ENCODE peak calls at places on chromosome 5, in five cellular contexts. A, L, B, Z and I are unnamed samples. For H3K4me1, the result is how much of the 10 kb centered on the place peaks cover.

GRCh38 chr5:65059681-65060598 is 291.2 kb downstream of the CWC27 start:
- DNase-seq in A (no peak), L (no peak), B (no peak), Z (no peak), I (no peak)

GRCh38 chr5:29897916-29898315 is 1295.6 kb upstream of the CDH6 start:
- DNase-seq in A (no peak), L (no peak), B (no peak), Z (no peak), I (no peak)

GRCh38 chr5:122775713-122776084 is 819 bp downstream of the SNX2 start:
- DNase-seq in A (no peak), L (peak), B (no peak), Z (peak), I (no peak)

GRCh38 chr5:61327761-61328753 is 4.0 kb upstream of the ZSWIM6 start:
- DNase-seq in A (no peak), L (peak), B (no peak), Z (no peak), I (no peak)

GRCh38 chr5:146772881-146773440 is 105.6 kb downstream of the PPP2R2B start:
- DNase-seq in A (no peak), L (no peak), B (no peak), Z (no peak), I (no peak)

GRCh38 chr5:16666861-16667481 is 50.2 kb upstream of the RETREG1 start:
- DNase-seq in A (no peak), L (no peak), B (no peak), Z (peak), I (no peak)

GRCh38 chr5:163366757-163367156 is 70.6 kb upstream of the CCNG1 start:
- DNase-seq in A (no peak), L (peak), B (no peak), Z (no peak), I (no peak)

GRCh38 chr5:88897748-88898147 is 14.8 kb upstream of the MEF2C start:
- DNase-seq in A (no peak), L (no peak), B (peak), Z (no peak), I (no peak)

GRCh38 chr5:163005949-163006348 is 431.4 kb upstream of the CCNG1 start:
- DNase-seq in A (no peak), L (no peak), B (no peak), Z (no peak), I (no peak)

DNA sequence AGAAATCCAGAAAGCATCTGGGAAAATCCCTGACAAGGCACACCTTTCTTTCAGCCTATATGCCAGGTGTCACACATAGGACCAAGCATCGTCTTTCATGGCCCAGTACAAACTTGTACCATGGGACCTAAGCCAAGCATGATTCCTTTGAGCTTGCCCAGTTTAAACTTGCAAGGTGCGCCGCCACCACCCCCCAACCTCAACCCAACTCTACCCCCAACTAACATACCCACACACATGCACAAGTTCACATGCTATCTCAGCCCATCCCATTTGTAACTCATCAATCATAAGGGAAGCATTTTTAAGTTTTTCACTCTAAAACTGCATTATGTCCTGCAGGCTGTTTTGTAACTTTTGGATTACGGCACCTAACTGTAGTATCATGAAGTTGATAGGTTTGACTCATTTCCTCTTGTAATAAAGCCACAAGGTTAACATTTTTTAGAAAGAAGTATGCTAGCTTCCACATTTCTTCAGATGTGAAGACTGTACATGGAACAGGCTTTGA is 145.9 kb upstream of the FST start:
- DNase-seq in A (no peak), L (no peak), B (no peak), Z (no peak), I (no peak)
- H3K4me1 ChIP-seq in A (under half), L (under half), B (under half), Z (under half), I (under half)

DNA sequence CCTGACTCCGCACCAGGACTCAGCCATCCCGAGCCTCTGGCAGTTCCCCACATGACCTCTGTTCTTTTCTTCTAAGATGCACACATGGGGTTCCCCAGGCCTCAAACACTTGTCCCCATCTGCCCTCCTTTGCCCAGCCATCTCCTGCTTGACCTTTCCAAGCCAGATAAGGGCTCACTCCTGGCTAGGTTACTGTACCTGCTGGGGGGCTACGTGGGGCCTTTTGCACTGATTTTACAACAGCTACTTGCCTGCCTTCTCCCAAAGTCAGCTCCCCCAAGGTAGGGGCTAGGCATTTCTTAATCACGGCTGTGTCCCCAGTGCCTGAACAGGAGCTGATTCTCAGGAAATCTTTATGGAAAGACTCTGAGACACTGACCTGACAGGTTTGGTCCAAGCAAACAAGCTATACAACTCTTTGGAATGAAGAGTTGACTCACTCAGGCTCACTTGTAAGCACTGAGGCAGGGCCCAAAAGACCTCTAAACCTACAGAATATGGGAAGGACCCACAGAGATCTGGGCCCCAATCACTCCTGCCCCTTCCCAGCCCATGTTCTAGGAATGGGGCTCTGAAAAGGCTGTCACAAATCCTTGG is 2.5 kb downstream of the MACROH2A1 start:
- DNase-seq in A (no peak), L (no peak), B (no peak), Z (no peak), I (no peak)
- H3K4me3 ChIP-seq in A (no peak), L (no peak), B (no peak), Z (peak), I (no peak)

GRCh38 chr5:177997846-177998245 is 1.8 kb upstream of the PROP1 start:
- DNase-seq in A (no peak), L (no peak), B (no peak), Z (no peak), I (no peak)
- TF ChIP-seq SIN3A in A (no peak), L (no peak), B (no peak), Z (no peak), I (no peak)

DNA sequence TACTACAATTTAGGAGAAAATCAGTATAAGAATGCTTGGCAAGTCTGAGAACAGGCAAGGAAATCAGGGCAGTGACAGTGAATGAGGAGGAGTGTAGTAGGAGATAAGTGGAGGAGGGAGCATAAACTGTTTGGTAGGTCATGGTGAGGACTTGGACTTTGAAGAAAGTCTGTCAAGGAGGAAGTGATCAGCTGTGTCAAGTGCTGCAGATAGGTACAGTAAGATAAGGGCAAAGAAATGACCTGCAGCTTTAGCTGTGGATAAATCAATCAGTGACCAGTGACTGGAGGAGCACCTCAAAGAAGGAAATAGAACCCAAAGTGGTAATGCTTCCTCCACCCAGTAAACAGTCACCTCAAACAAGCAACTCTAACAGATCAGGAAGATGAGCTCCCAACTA is 106.3 kb downstream of the RAPGEF6 start:
- DNase-seq in A (no peak), L (peak), B (no peak), Z (no peak), I (no peak)
- H3K4me1 ChIP-seq in A (under half), L (under half), B (under half), Z (under half), I (under half)

GRCh38 chr5:172886396-172886932 is 52.4 kb downstream of the ERGIC1 start:
- DNase-seq in A (no peak), L (no peak), B (no peak), Z (no peak), I (no peak)
- H3K4me3 ChIP-seq in A (no peak), L (no peak), B (no peak), Z (no peak), I (no peak)